ENCODE peak calls at places on chromosomes 2 and 18, in ten cellular contexts. Q is EL; S is GM13976; U is naive thymus-derived CD8-positive, alpha-beta T cell; X is ACHN; I is GM12891; A is neural progenitor cell; P is NCI-H1092; N is left colon; J is HuH-7. K is an unnamed sample.
A peak's percentile ranks its signal among the peaks of the same experiment; 100 is the strongest.

GRCh38 chr18:13934676-13935075 is 19.3 kb upstream of the MC2R start:
- DNase-seq in X (no peak), I (no peak), S (no peak), U (no peak), J (no peak), A (no peak), P (no peak), Q (no peak), N (no peak), K (no peak)

GRCh38 chr2:31940920-31941319 is 69.9 kb downstream of the MEMO1 start:
- DNase-seq in J (no peak), X (no peak), S (no peak), I (no peak), U (no peak), P (no peak), Q (no peak), A (no peak), N (no peak), K (no peak)

GRCh38 chr2:68178432-68178831 is 20.7 kb downstream of the PNO1 start:
- DNase-seq in X (no peak), U (no peak), P (no peak), N (no peak), A (no peak), J (no peak), Q (no peak), S (no peak), I (no peak), K (no peak)

GRCh38 chr2:164952057-164952702 is 3.1 kb downstream of the SLC38A11 start:
- DNase-seq in U (no peak), J (no peak), P (no peak), S (no peak), X (no peak), N (no peak), Q (no peak), A (no peak), I (no peak), K (no peak)

GRCh38 chr2:206716607-206717006 is 1.6 kb downstream of the DYTN start:
- DNase-seq in Q (no peak), J (no peak), X (no peak), N (no peak), I (no peak), P (no peak), U (no peak), S (no peak), A (no peak), K (no peak)

GRCh38 chr2:201070966-201071304 is 536 bp downstream of the HYCC2 start:
- DNase-seq in U (no peak), N (no peak), X (peak; percentile 29), I (no peak), J (peak; percentile 19), S (peak; percentile 44), Q (peak; percentile 30), P (no peak), A (peak; percentile 3), K (no peak)

GRCh38 chr2:121904656-121905055 is 149.2 kb downstream of the TSN start:
- DNase-seq in U (no peak), N (no peak), P (no peak), I (no peak), A (no peak), J (no peak), Q (no peak), X (no peak), S (no peak), K (no peak)

GRCh38 chr2:42457011-42457410 is 36.8 kb downstream of the KCNG3 start:
- DNase-seq in U (no peak), A (peak; percentile 12), I (no peak), P (no peak), J (no peak), Q (no peak), X (peak; percentile 14), S (no peak), N (no peak), K (no peak)

GRCh38 chr2:136539355-136539754 is 226.0 kb upstream of the THSD7B start:
- DNase-seq in X (no peak), P (no peak), Q (no peak), A (no peak), S (no peak), U (no peak), I (no peak), J (no peak), N (no peak), K (no peak)

GRCh38 chr2:239119346-239120126 is 271.7 kb downstream of the TWIST2 start:
- DNase-seq in P (no peak), A (no peak), J (no peak), U (no peak), I (no peak), N (no peak), S (no peak), X (no peak), Q (no peak), K (no peak)

GRCh38 chr2:191831410-191831994 is 15.4 kb downstream of the CAVIN2 start:
- DNase-seq in Q (no peak), U (no peak), N (no peak), P (no peak), J (no peak), A (peak; percentile 31), I (no peak), X (no peak), S (no peak), K (no peak)

GRCh38 chr18:53526092-53526491 is 698.4 kb downstream of the MBD2 start:
- DNase-seq in X (no peak), Q (no peak), I (no peak), N (no peak), J (no peak), A (no peak), U (no peak), S (no peak), P (no peak), K (no peak)

GRCh38 chr2:64524604-64525322 is 635 bp downstream of the AFTPH start:
- DNase-seq in P (no peak), X (peak; percentile 32), U (no peak), N (peak; percentile 56), Q (no peak), S (peak; percentile 29), J (peak; percentile 41), I (peak; percentile 12), A (peak; percentile 78), K (no peak)

GRCh38 chr2:160347269-160347863 is 146.2 kb downstream of the RBMS1 start:
- DNase-seq in P (no peak), N (no peak), Q (peak; percentile 27), J (no peak), I (no peak), A (no peak), S (no peak), X (no peak), U (no peak), K (no peak)

GRCh38 chr2:23668756-23669304 is 258.1 kb downstream of the ATAD2B start:
- DNase-seq in I (no peak), A (no peak), P (no peak), S (no peak), N (no peak), U (no peak), J (no peak), X (no peak), Q (no peak), K (no peak)

GRCh38 chr2:238389985-238390682 is 36.6 kb upstream of the ASB1 start:
- DNase-seq in X (no peak), N (no peak), J (no peak), A (no peak), Q (no peak), P (peak; percentile 69), S (no peak), U (no peak), I (no peak), K (no peak)

GRCh38 chr18:62784338-62784965 is 69.1 kb downstream of the PHLPP1 start:
- DNase-seq in N (no peak), S (peak; percentile 36), P (no peak), U (no peak), J (no peak), I (no peak), Q (no peak), A (no peak), X (no peak), K (no peak)

GRCh38 chr18:7116001-7116831 is 1.4 kb downstream of the LAMA1 start:
- DNase-seq in S (no peak), J (no peak), X (peak; percentile 67), N (no peak), P (no peak), Q (peak; percentile 37), U (no peak), A (peak; percentile 90), I (no peak), K (peak; percentile 69)

GRCh38 chr2:25881759-25882158 is 3.5 kb upstream of the ASXL2 start:
- DNase-seq in X (no peak), A (no peak), N (no peak), P (no peak), U (no peak), I (no peak), S (no peak), Q (no peak), J (no peak), K (no peak)

GRCh38 chr18:78713726-78714125 is 265.9 kb upstream of the SALL3 start:
- DNase-seq in P (no peak), S (no peak), N (no peak), I (no peak), Q (no peak), U (no peak), X (no peak), A (no peak), J (no peak), K (no peak)

GRCh38 chr2:23803965-23804542 is 122.9 kb downstream of the ATAD2B start:
- DNase-seq in X (peak; percentile 77), N (peak; percentile 29), A (peak; percentile 37), P (no peak), J (no peak), S (no peak), U (peak; percentile 4), I (no peak), Q (peak; percentile 33), K (no peak)

GRCh38 chr18:7596133-7596532 is 29.0 kb downstream of the PTPRM start:
- DNase-seq in I (no peak), S (no peak), U (no peak), P (no peak), Q (no peak), X (no peak), A (no peak), N (no peak), J (no peak), K (no peak)

GRCh38 chr18:27887711-27888495 is 289.0 kb downstream of the CDH2 start:
- DNase-seq in N (no peak), U (no peak), A (no peak), Q (peak; percentile 62), X (no peak), S (no peak), I (no peak), P (no peak), J (no peak), K (no peak)

GRCh38 chr2:53896864-53897263 is 37.1 kb upstream of the GPR75 start:
- DNase-seq in I (no peak), J (no peak), P (no peak), Q (peak; percentile 65), X (peak; percentile 13), U (no peak), A (no peak), S (no peak), N (no peak), K (no peak)

GRCh38 chr2:86028763-86029381 is 76.8 kb downstream of the POLR1A start:
- DNase-seq in P (no peak), S (no peak), X (no peak), N (no peak), Q (no peak), J (no peak), A (no peak), U (no peak), I (no peak), K (no peak)

GRCh38 chr2:241500016-241500415 is 8.4 kb downstream of the STK25 start:
- DNase-seq in P (no peak), S (no peak), X (no peak), Q (no peak), U (no peak), N (no peak), A (no peak), I (no peak), J (no peak), K (no peak)

GRCh38 chr2:31877008-31877407 is 133.8 kb downstream of the MEMO1 start:
- DNase-seq in U (no peak), J (peak; percentile 17), I (no peak), S (no peak), A (no peak), X (no peak), N (no peak), Q (peak; percentile 13), P (no peak), K (no peak)

GRCh38 chr18:37662099-37662498 is 96.5 kb upstream of the CELF4 start:
- DNase-seq in S (no peak), X (no peak), P (no peak), U (no peak), N (no peak), I (no peak), Q (no peak), J (no peak), A (no peak), K (no peak)